ENCODE peak calls at places on chromosomes 16 and 17, in eight cellular contexts. R, T, M, Q, U, S, V and X are unnamed samples.

GRCh38 chr17:7573324-7574080 is 5.9 kb upstream of the CD68 start:
- DNase-seq in Q (peak; percentile 96), M (peak; percentile 97), U (peak; percentile 92), S (peak; percentile 65), R (peak; percentile 96), V (peak; percentile 94), T (peak; percentile 80), X (no peak)

GRCh38 chr17:18225562-18226283 is at the start of gene LLGL1:
- DNase-seq in T (no peak), V (no peak), S (no peak), U (no peak), M (no peak), R (peak; percentile 67), Q (no peak), X (no peak)

GRCh38 chr17:4199818-4200402 is 56.9 kb downstream of the CYB5D2 start:
- DNase-seq in T (no peak), R (no peak), V (peak; percentile 44), S (no peak), M (peak; percentile 55), U (peak; percentile 75), Q (peak; percentile 51), X (no peak)

GRCh38 chr17:80868022-80868609 is 123.5 kb upstream of the CHMP6 start:
- DNase-seq in R (no peak), T (no peak), S (no peak), M (no peak), V (no peak), Q (no peak), U (no peak), X (no peak)

GRCh38 chr16:7303014-7303676 is 29.5 kb upstream of the RBFOX1 start:
- DNase-seq in V (peak; percentile 54), M (no peak), S (no peak), U (no peak), R (no peak), Q (no peak), T (no peak), X (no peak)

GRCh38 chr17:39667262-39668140 is 752 bp upstream of the PNMT start:
- DNase-seq in Q (no peak), S (no peak), V (peak; percentile 52), M (no peak), T (no peak), U (no peak), R (peak; percentile 75), X (no peak)

GRCh38 chr17:73189417-73190099 is 3.3 kb upstream of the COG1 start:
- DNase-seq in Q (peak; percentile 67), M (peak; percentile 69), T (peak; percentile 67), S (no peak), U (peak; percentile 22), R (no peak), V (peak; percentile 65), X (peak; percentile 67)

GRCh38 chr16:4538067-4538385 is 547 bp downstream of the CDIP1 start:
- DNase-seq in V (no peak), Q (no peak), T (no peak), M (no peak), U (no peak), R (no peak), S (no peak), X (no peak)

GRCh38 chr17:11744696-11745095 is 146.4 kb downstream of the DNAH9 start:
- DNase-seq in R (no peak), Q (no peak), V (no peak), S (no peak), T (no peak), M (no peak), U (no peak), X (no peak)

GRCh38 chr16:72645526-72645925 is 402.4 kb downstream of the ZFHX3 start:
- DNase-seq in Q (no peak), V (no peak), R (no peak), M (no peak), U (no peak), T (no peak), S (no peak), X (no peak)

GRCh38 chr16:50711862-50712567 is 18.6 kb downstream of the NOD2 start:
- DNase-seq in U (no peak), V (no peak), Q (no peak), R (no peak), M (no peak), S (no peak), T (no peak), X (no peak)

GRCh38 chr17:66494023-66494803 is 191.8 kb downstream of the PRKCA start:
- DNase-seq in M (peak; percentile 90), R (no peak), Q (peak; percentile 77), S (no peak), T (peak; percentile 93), U (no peak), V (no peak), X (no peak)

GRCh38 chr16:1258218-1258587 is 2.3 kb downstream of the TPSD1 start:
- DNase-seq in R (no peak), T (no peak), U (no peak), M (no peak), V (no peak), S (no peak), Q (no peak), X (no peak)

GRCh38 chr17:82006468-82007227 is 16.0 kb downstream of the CENPX start:
- DNase-seq in Q (peak; percentile 47), S (no peak), U (no peak), M (peak; percentile 62), R (no peak), V (no peak), T (no peak), X (no peak)

GRCh38 chr17:50867856-50868438 is 1.8 kb upstream of the TOB1 start:
- DNase-seq in U (no peak), Q (no peak), T (no peak), R (no peak), V (no peak), S (no peak), M (no peak), X (no peak)

GRCh38 chr17:539048-539447 is 175.6 kb downstream of the VPS53 start:
- DNase-seq in U (no peak), R (no peak), V (no peak), T (no peak), Q (no peak), S (no peak), M (no peak), X (no peak)

GRCh38 chr17:39863918-39864746 is at the start of gene IKZF3:
- DNase-seq in Q (peak; percentile 5), M (peak; percentile 33), V (peak; percentile 86), R (peak; percentile 67), T (no peak), U (peak; percentile 82), S (no peak), X (peak; percentile 50)

GRCh38 chr16:66270333-66270927 is 96.1 kb upstream of the CDH5 start:
- DNase-seq in T (peak; percentile 55), Q (peak; percentile 67), V (peak; percentile 80), M (peak; percentile 71), U (peak; percentile 57), S (no peak), R (peak; percentile 77), X (no peak)

GRCh38 chr16:84950906-84951305 is 60.4 kb downstream of the ZDHHC7 start:
- DNase-seq in Q (no peak), M (no peak), R (no peak), S (no peak), T (no peak), V (no peak), U (peak; percentile 49), X (no peak)

GRCh38 chr17:40026816-40027613 is 11.8 kb downstream of the CSF3 start:
- DNase-seq in R (peak; percentile 85), Q (peak; percentile 81), T (peak; percentile 62), U (peak; percentile 85), V (peak; percentile 92), S (no peak), M (peak; percentile 87), X (peak; percentile 33)

GRCh38 chr17:20010099-20010863 is 1.1 kb downstream of the SPECC1 start:
- DNase-seq in Q (peak; percentile 75), U (no peak), S (no peak), M (peak; percentile 72), T (peak; percentile 14), R (peak; percentile 80), V (peak; percentile 53), X (peak; percentile 48)
- TF ChIP-seq CTCF in Q (peak; percentile 69), U (peak; percentile 38), S (peak; percentile 71), M (peak; percentile 60), T (peak; percentile 73), R (peak; percentile 56), V (peak; percentile 61), X (peak; percentile 72)

DNA sequence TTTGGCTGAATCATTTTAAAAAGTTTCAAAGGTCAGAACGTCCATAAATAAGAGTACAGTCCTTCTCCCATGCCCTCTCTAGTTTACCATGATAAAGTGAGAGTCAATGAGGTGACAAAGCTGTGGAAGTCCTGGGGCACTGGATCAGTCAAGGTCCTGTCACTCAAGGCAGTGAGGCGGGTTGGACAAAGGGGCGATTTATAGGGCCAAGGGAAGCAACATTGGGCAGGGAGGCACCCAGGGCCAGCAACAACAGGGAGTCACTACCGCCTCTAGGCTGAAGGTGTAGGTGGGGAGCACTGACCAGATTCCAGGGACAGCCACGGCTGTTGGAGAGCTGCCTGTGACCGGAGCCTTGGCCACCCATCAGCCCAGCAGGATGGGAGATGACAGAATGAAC is 28.6 kb upstream of the DYNLL2 start:
- DNase-seq in M (no peak), Q (no peak), V (no peak), S (no peak), U (no peak), T (no peak), R (no peak), X (no peak)
- H3K4me3 ChIP-seq in M (no peak overlapping the region), Q (no peak overlapping the region), V (no peak overlapping the region), S (no peak overlapping the region), U (no peak overlapping the region), T (no peak overlapping the region), R (no peak overlapping the region), X (no peak overlapping the region)

GRCh38 chr16:83402160-83402794 is 405.5 kb upstream of the HSBP1 start:
- DNase-seq in R (no peak), T (no peak), U (no peak), V (no peak), S (no peak), M (no peak), Q (no peak), X (no peak)
- TF ChIP-seq CTCF in R (no peak), T (peak; percentile 35), U (peak; percentile 52), V (no peak), S (no peak), M (no peak), Q (no peak), X (no peak)

DNA sequence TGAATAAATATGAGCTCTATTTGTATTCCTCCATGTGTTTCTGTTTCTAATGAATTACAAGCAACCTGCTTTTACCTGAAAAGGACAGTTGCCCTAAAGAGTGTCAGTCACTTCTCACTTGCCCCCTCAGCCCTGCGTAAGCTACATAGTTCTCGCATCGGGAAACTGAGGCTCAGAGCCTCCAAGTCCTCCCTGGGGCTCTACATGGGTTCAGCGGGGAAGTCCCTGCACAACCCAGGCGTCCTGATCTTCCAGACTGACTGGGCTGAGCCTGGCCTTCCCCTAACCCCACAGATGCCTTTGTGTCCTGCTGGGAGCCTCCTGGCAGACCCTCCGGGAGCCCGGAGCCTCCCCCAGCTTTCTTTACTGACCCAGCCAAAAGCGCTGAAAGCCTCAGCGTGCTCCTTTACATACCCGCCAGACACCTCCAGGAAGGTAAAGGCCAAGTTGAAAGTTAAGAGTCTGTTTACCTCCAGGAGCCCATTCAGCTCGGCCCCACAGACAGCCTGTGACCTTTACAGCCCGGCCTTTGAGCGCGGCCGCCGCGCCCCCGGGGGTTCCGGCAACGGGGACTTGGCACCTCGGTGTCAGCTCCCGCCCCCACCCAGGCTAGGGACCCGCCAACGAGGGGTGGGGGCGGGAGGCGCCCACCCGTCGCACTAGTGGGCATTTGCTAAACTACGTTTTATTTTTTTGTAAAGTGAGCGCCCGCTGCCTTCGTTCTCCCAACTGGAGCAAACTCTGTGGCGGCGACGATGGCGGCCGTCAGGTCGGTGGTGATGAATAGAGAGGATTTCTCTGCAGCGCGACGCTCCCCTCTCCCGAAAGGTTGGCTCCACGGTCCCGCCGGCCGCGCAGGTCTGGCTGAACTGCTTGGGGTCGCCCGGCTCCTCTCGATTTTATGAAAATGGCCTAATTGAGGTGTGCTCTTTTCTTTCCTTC is 4.4 kb upstream of the HOXB13 start:
- DNase-seq in S (no peak), V (no peak), Q (no peak), T (no peak), U (no peak), M (no peak), R (peak; percentile 53), X (no peak)
- H3K4me3 ChIP-seq in S (no peak overlapping the region), V (no peak overlapping the region), Q (no peak overlapping the region), T (no peak overlapping the region), U (no peak overlapping the region), M (no peak overlapping the region), R (no peak overlapping the region), X (peak overlapping the region; percentile 56)